ENCODE peak calls at places on chromosome 1, in seven cellular contexts. C is HCT116, S is HepG2, A is SK-N-SH, F is GM12878, M is K562, U is H1. O is an unnamed sample.

GRCh38 chr1:24641646-24642151 is 1.4 kb upstream of the SRRM1 start:
- DNase-seq in C (no peak), S (no peak), A (peak; percentile 18), F (no peak), M (peak; percentile 61), U (no peak), O (no peak)

GRCh38 chr1:25182629-25183028 is 49.7 kb downstream of the SYF2 start:
- DNase-seq in C (no peak), S (no peak), A (no peak), F (no peak), M (no peak), U (no peak), O (no peak)

GRCh38 chr1:22773981-22774471 is 63.4 kb downstream of the EPHB2 start:
- DNase-seq in C (no peak), S (no peak), A (no peak), F (no peak), M (no peak), U (no peak), O (no peak)

GRCh38 chr1:196655037-196655436 is 3.2 kb downstream of the CFH start:
- DNase-seq in C (no peak), S (no peak), A (no peak), F (no peak), M (no peak), U (no peak), O (no peak)

GRCh38 chr1:55224729-55225128 is 9.6 kb upstream of the USP24 start:
- DNase-seq in C (no peak), S (no peak), A (no peak), F (no peak), M (no peak), U (no peak), O (no peak)

GRCh38 chr1:32817815-32818786 is 648 bp downstream of the S100PBP start:
- DNase-seq in C (peak; percentile 32), S (peak; percentile 67), A (peak; percentile 81), F (no peak), M (peak; percentile 87), U (peak; percentile 86), O (peak; percentile 39)

GRCh38 chr1:216459651-216460200 is 36.5 kb upstream of the USH2A start:
- DNase-seq in C (no peak), S (no peak), A (no peak), F (no peak), M (no peak), U (no peak), O (no peak)

GRCh38 chr1:40662864-40663263 is 2.6 kb downstream of the RIMS3 start:
- DNase-seq in C (no peak), S (no peak), A (no peak), F (no peak), M (no peak), U (no peak), O (no peak)

GRCh38 chr1:91889717-91890459 is 3.9 kb upstream of the TGFBR3 start:
- DNase-seq in C (no peak), S (peak; percentile 32), A (no peak), F (no peak), M (no peak), U (no peak), O (no peak)

DNA sequence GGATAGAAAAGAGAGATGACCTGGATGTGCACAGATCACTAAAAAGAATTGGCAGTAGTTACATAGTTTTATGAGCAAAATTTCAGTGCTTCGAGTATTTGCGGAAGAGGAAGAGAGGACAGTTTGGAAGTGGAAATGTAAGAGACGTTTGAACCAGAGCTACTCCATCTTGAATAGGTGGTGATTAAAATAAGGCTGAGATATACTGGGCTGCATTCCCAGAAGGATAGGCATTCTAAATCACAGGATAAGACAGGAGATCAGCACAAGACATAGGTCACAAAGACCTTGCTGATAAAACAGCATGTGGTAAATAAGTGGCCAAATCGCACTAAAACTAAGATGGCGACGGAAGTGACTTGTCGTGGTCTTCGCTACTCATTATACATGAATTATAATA is 453.3 kb downstream of the COL11A1 start:
- DNase-seq in C (no peak), S (no peak), A (no peak), F (no peak), M (no peak), U (no peak), O (no peak)
- TF ChIP-seq JUND in C (no peak), S (no peak), A (no peak), F (no peak), M (no peak), U (no peak), O (no peak)

GRCh38 chr1:10677508-10678364 is 118.7 kb downstream of the CASZ1 start:
- DNase-seq in C (no peak), S (peak; percentile 66), A (no peak), F (no peak), M (no peak), U (no peak), O (no peak)
- TF ChIP-seq JUND in C (no peak), S (no peak), A (no peak), F (no peak), M (no peak), U (no peak), O (no peak)

DNA sequence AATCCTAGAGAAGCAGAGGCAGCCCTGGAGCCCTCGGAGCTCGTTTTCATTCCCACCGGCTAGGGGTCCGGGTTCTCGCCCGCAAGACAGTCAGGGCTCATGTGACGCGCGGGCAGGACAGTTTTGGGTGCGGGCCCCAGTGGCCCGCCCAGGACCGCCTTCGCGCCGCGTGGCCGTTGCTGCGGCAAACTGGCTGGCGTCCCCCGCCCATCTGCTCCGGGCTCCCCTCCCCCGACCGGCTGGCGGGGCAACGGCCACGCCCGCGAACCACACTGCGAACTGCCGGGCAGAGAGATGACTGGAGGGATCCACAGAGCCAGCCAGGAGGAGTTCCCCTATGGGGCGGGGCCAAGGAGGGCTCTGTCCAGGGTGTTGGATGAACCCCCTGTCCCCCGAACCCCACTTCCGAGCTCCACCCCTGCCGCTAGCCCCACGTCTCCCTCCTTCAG is 899 bp upstream of the HES2 start:
- DNase-seq in C (no peak), S (no peak), A (no peak), F (no peak), M (peak; percentile 64), U (no peak), O (no peak)
- TF ChIP-seq JUND in C (no peak), S (no peak), A (no peak), F (no peak), M (no peak), U (no peak), O (no peak)

GRCh38 chr1:193031431-193031830 is 27.7 kb downstream of the UCHL5 start:
- DNase-seq in C (no peak), S (no peak), A (peak; percentile 5), F (no peak), M (no peak), U (no peak), O (no peak)
- TF ChIP-seq JUND in C (no peak), S (no peak), A (no peak), F (no peak), M (no peak), U (no peak), O (no peak)

GRCh38 chr1:67394548-67394947 is 35.7 kb downstream of the SERBP1 start:
- DNase-seq in C (no peak), S (no peak), A (no peak), F (no peak), M (no peak), U (no peak), O (no peak)

GRCh38 chr1:67393240-67393639 is 37.0 kb downstream of the SERBP1 start:
- DNase-seq in C (no peak), S (no peak), A (no peak), F (no peak), M (no peak), U (no peak), O (no peak)

GRCh38 chr1:67393737-67394136 is 36.5 kb downstream of the SERBP1 start:
- DNase-seq in C (no peak), S (no peak), A (no peak), F (no peak), M (no peak), U (no peak), O (no peak)

DNA sequence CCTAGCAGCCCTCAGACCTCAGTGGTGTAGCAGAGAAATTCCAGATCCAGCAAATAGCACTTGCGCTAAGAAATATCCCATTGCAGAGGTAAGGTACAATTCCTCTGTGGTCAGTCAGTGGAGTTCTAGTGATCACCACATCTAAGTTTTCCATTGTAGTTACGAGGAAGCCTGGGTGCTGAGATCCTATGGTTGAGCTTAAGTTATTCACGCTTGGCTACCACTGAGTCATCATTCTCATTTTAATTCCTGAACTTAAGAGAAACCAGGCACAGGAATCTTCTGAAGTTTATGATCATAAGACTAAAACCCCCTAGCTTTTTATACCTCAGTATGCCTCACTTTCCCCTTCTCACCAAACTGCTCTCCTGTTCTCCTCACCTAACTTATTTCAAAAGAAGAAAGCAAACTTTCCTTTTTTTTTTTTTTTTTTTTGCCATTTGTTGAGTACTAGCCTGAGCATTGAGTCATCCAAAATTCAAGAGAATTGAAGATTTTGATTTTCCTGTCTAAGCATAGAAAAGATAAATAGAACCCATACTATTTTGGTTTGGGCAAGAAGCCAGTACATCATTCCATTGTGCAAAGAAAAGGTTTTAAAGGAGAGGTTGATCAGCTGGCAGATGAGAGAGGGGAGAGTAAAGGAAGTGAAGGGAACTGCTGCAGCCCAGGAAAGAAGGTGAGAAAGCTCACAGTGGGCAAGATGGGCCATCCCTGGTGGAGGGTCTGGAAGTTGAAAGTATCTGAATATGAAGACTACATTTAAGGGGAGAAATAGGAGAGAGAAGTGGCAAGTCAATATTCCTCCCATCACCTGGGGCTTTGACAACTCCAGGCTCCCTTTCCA is 39.9 kb downstream of the SERBP1 start:
- DNase-seq in C (no peak), S (no peak), A (no peak), F (no peak), M (no peak), U (no peak), O (no peak)
- TF ChIP-seq JUND in C (no peak), S (no peak), A (no peak), F (no peak), M (no peak), U (no peak), O (no peak)

GRCh38 chr1:114723915-114724314 is 7.3 kb upstream of the NRAS start:
- DNase-seq in C (no peak), S (no peak), A (no peak), F (no peak), M (no peak), U (no peak), O (no peak)
- TF ChIP-seq JUND in C (no peak), S (no peak), A (no peak), F (no peak), M (no peak), U (no peak), O (no peak)